ENCODE peak calls at places on chromosome 9, in ten cellular contexts. I is Peyer's patch, D is A549, W is IMR-90, R is tibial nerve, U is ovary, Q is adrenal gland, P is uterus, B is stomach, J is suprapubic skin. N is an unnamed sample.

GRCh38 chr9:114580609-114581193 is 6.9 kb upstream of the ATP6V1G1 start:
- DNase-seq in I (no peak), D (no peak), W (no peak), R (no peak), U (no peak), Q (no peak), P (no peak), B (no peak), J (no peak), N (no peak)

GRCh38 chr9:123548749-123549545 is 192.9 kb downstream of the CRB2 start:
- DNase-seq in I (no peak), D (no peak), W (no peak), R (no peak), U (no peak), Q (no peak), P (no peak), B (no peak), J (no peak), N (no peak)

GRCh38 chr9:33165263-33166151 is 1.6 kb downstream of the B4GALT1 start:
- DNase-seq in I (peak; percentile 86), D (peak; percentile 73), W (peak; percentile 83), R (no peak), U (peak; percentile 42), Q (peak; percentile 52), P (peak; percentile 57), B (peak; percentile 61), J (no peak), N (no peak)

GRCh38 chr9:132221941-132222340 is 60.1 kb downstream of the NTNG2 start:
- DNase-seq in I (no peak), D (no peak), W (no peak), R (no peak), U (no peak), Q (no peak), P (no peak), B (no peak), J (no peak), N (no peak)

GRCh38 chr9:83706703-83707517 is 848 bp downstream of the UBQLN1 start:
- DNase-seq in I (peak; percentile 69), D (no peak), W (peak; percentile 19), R (no peak), U (peak; percentile 54), Q (peak; percentile 52), P (peak; percentile 33), B (peak; percentile 34), J (peak; percentile 78), N (peak; percentile 28)

GRCh38 chr9:113578877-113579269 is 115.3 kb downstream of the RGS3 start:
- DNase-seq in I (peak; percentile 94), D (peak; percentile 78), W (peak; percentile 97), R (no peak), U (no peak), Q (peak; percentile 75), P (no peak), B (peak; percentile 73), J (no peak), N (peak; percentile 71)

GRCh38 chr9:105098370-105098769 is 146.1 kb upstream of the SLC44A1 start:
- DNase-seq in I (no peak), D (no peak), W (no peak), R (no peak), U (no peak), Q (no peak), P (no peak), B (no peak), J (no peak), N (no peak)

GRCh38 chr9:129888809-129889460 is 53.7 kb downstream of the USP20 start:
- DNase-seq in I (no peak), D (no peak), W (no peak), R (no peak), U (no peak), Q (no peak), P (no peak), B (no peak), J (no peak), N (no peak)

GRCh38 chr9:113922160-113922559 is 46.1 kb downstream of the ZNF618 start:
- DNase-seq in I (no peak), D (no peak), W (no peak), R (no peak), U (no peak), Q (no peak), P (no peak), B (no peak), J (no peak), N (no peak)

GRCh38 chr9:127749090-127749787 is 14.1 kb upstream of the TOR2A start:
- DNase-seq in I (no peak), D (no peak), W (no peak), R (no peak), U (no peak), Q (no peak), P (no peak), B (no peak), J (no peak), N (no peak)

GRCh38 chr9:95845751-95846150 is 29.7 kb upstream of the ERCC6L2 start:
- DNase-seq in I (no peak), D (no peak), W (no peak), R (no peak), U (no peak), Q (no peak), P (no peak), B (no peak), J (no peak), N (no peak)

GRCh38 chr9:123923377-123923776 is 6.5 kb downstream of the DENND1A start:
- DNase-seq in I (no peak), D (no peak), W (no peak), R (no peak), U (no peak), Q (no peak), P (no peak), B (no peak), J (no peak), N (no peak)

GRCh38 chr9:83906144-83906543 is 15.1 kb downstream of the KIF27 start:
- DNase-seq in I (no peak), D (no peak), W (no peak), R (no peak), U (no peak), Q (no peak), P (no peak), B (no peak), J (no peak), N (no peak)

GRCh38 chr9:128595471-128595870 is 43.1 kb downstream of the SPTAN1 start:
- DNase-seq in I (no peak), D (no peak), W (no peak), R (no peak), U (no peak), Q (no peak), P (no peak), B (no peak), J (no peak), N (no peak)

GRCh38 chr9:118975736-118976135 is 393.5 kb downstream of the BRINP1 start:
- DNase-seq in I (no peak), D (no peak), W (no peak), R (no peak), U (no peak), Q (no peak), P (no peak), B (no peak), J (no peak), N (no peak)

DNA sequence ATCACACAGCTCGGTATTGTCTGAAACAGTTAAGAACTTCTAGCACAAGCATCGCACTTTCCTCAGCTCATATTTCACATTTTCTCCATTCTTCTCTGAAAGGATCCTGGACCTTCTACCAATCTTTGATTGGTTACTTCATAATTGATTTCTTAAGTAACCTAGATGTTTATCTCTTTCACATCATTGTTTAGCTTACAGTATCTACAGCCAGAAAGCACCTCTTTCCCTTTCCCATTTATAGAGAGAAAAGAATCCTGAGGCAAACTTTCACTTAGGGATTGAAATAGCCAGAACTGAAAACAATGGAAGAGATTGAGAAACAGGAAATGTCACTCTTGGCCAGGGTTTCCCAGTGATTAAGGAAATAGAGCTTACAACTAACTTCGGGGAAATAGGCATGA is 2.5 kb downstream of the IL33 start:
- DNase-seq in I (no peak), D (no peak), W (peak; percentile 49), R (no peak), U (no peak), Q (no peak), P (no peak), B (no peak), J (no peak), N (no peak)
- H3K27ac ChIP-seq in I (peak overlapping the region; percentile 37), D (no peak overlapping the region), W (no peak overlapping the region), R (peak overlapping the region; percentile 79), U (no peak overlapping the region), Q (no peak overlapping the region), P (peak overlapping the region; percentile 79), B (peak overlapping the region; percentile 4), J (peak overlapping the region; percentile 78), N (peak overlapping the region; percentile 78)

GRCh38 chr9:73151653-73152382 is at the start of gene ANXA1:
- DNase-seq in I (no peak), D (peak; percentile 75), W (peak; percentile 83), R (no peak), U (no peak), Q (no peak), P (no peak), B (no peak), J (no peak), N (no peak)
- TF ChIP-seq POLR2A in I (peak; percentile 53), D (no peak), W (peak; percentile 98), R (peak; percentile 83), U (peak; percentile 68), Q (peak; percentile 37), P (peak; percentile 46), B (no peak), J (peak; percentile 95), N (peak; percentile 86)

GRCh38 chr9:91126761-91127420 is 234.8 kb downstream of the AUH start:
- DNase-seq in I (no peak), D (no peak), W (peak; percentile 95), R (no peak), U (no peak), Q (no peak), P (no peak), B (no peak), J (no peak), N (no peak)
- H3K27ac ChIP-seq in I (no peak overlapping the region), D (no peak overlapping the region), W (peak overlapping the region; percentile 96), R (no peak overlapping the region), U (no peak overlapping the region), Q (no peak overlapping the region), P (no peak overlapping the region), B (no peak overlapping the region), J (no peak overlapping the region), N (no peak overlapping the region)

GRCh38 chr9:89789922-89790510 is 185.2 kb downstream of the GADD45G start:
- DNase-seq in I (peak; percentile 32), D (no peak), W (no peak), R (no peak), U (no peak), Q (no peak), P (no peak), B (no peak), J (peak; percentile 27), N (no peak)

GRCh38 chr9:89788457-89788856 is 183.6 kb downstream of the GADD45G start:
- DNase-seq in I (no peak), D (no peak), W (no peak), R (no peak), U (no peak), Q (no peak), P (no peak), B (no peak), J (no peak), N (no peak)

GRCh38 chr9:89791754-89792153 is 186.9 kb downstream of the GADD45G start:
- DNase-seq in I (peak; percentile 41), D (no peak), W (no peak), R (no peak), U (no peak), Q (no peak), P (no peak), B (no peak), J (peak; percentile 49), N (no peak)

GRCh38 chr9:89792189-89793123 is 187.6 kb downstream of the GADD45G start:
- DNase-seq in I (peak; percentile 23), D (no peak), W (no peak), R (no peak), U (no peak), Q (no peak), P (no peak), B (no peak), J (peak; percentile 39), N (no peak)

GRCh38 chr9:89790542-89791109 is 185.8 kb downstream of the GADD45G start:
- DNase-seq in I (peak; percentile 18), D (no peak), W (no peak), R (no peak), U (no peak), Q (no peak), P (no peak), B (no peak), J (peak; percentile 36), N (no peak)
- TF ChIP-seq POLR2A in I (no peak), D (no peak), W (no peak), R (no peak), U (no peak), Q (no peak), P (no peak), B (no peak), J (no peak), N (no peak)